ENCODE peak calls at places on chromosomes 6 and 20, in four cellular contexts. V is GM12878, R is K562, Q is HepG2. Y is an unnamed sample.

GRCh38 chr6:11225990-11226389 is 6.5 kb downstream of the NEDD9 start:
- DNase-seq in Q (peak), V (no peak), R (no peak), Y (no peak)

GRCh38 chr6:45608252-45608911 is 230.6 kb upstream of the SUPT3H start:
- DNase-seq in Q (no peak), R (no peak), V (no peak), Y (no peak)

GRCh38 chr6:15763364-15763763 is 100.5 kb upstream of the DTNBP1 start:
- DNase-seq in R (no peak), V (no peak), Q (no peak), Y (no peak)

GRCh38 chr6:126302191-126302590 is 37.7 kb upstream of the CENPW start:
- DNase-seq in Q (no peak), V (no peak), R (no peak), Y (peak)

GRCh38 chr20:53677447-53678314 is 84.0 kb upstream of the ZNF217 start:
- DNase-seq in R (peak), V (no peak), Q (peak), Y (peak)

GRCh38 chr6:7919871-7920270 is 9.3 kb upstream of the TXNDC5 start:
- DNase-seq in V (no peak), R (peak), Q (peak), Y (no peak)

GRCh38 chr6:87945966-87946365 is 101.7 kb upstream of the SPACA1 start:
- DNase-seq in Q (no peak), R (no peak), V (no peak), Y (no peak)

GRCh38 chr6:141510803-141511202 is 621.9 kb upstream of the GJE1 start:
- DNase-seq in R (no peak), V (no peak), Q (no peak), Y (no peak)

GRCh38 chr20:38520261-38520660 is 47.6 kb downstream of the RALGAPB start:
- DNase-seq in Q (no peak), V (no peak), R (no peak), Y (no peak)

GRCh38 chr6:29665942-29666825 is 9.3 kb downstream of the MOG start:
- DNase-seq in R (no peak), Q (no peak), V (no peak), Y (no peak)

GRCh38 chr6:21436625-21437024 is 156.9 kb upstream of the SOX4 start:
- DNase-seq in V (no peak), Q (no peak), R (no peak), Y (no peak)

GRCh38 chr20:5634894-5635293 is 115.3 kb upstream of the SHLD1 start:
- DNase-seq in V (no peak), Q (no peak), R (no peak), Y (no peak)

GRCh38 chr6:89828988-89829590 is 591 bp upstream of the CASP8AP2 start:
- DNase-seq in Q (no peak), V (no peak), R (no peak), Y (no peak)

GRCh38 chr6:130494745-130495144 is 128.9 kb downstream of the TMEM200A start:
- DNase-seq in Q (no peak), R (no peak), V (no peak), Y (no peak)

GRCh38 chr6:44704240-44705150 is 317.0 kb downstream of the CDC5L start:
- DNase-seq in R (no peak), V (peak), Q (no peak), Y (no peak)

GRCh38 chr6:4380881-4381281 is 245.5 kb upstream of the ECI2 start:
- DNase-seq in R (no peak), V (no peak), Q (no peak), Y (peak)

GRCh38 chr20:6851136-6851535 is 83.7 kb downstream of the BMP2 start:
- DNase-seq in Q (no peak), R (no peak), V (no peak), Y (no peak)

GRCh38 chr6:150485559-150486517 is 113.8 kb upstream of the PLEKHG1 start:
- DNase-seq in Q (no peak), V (no peak), R (no peak), Y (peak)

GRCh38 chr6:147022041-147022440 is 182.2 kb upstream of the STXBP5 start:
- DNase-seq in V (no peak), R (no peak), Q (no peak), Y (no peak)

GRCh38 chr6:17724341-17724740 is 17.6 kb upstream of the NUP153 start:
- DNase-seq in Q (no peak), R (no peak), V (no peak), Y (no peak)

GRCh38 chr20:1357921-1358671 is 29.2 kb upstream of the SDCBP2 start:
- DNase-seq in Q (no peak), V (no peak), R (no peak), Y (no peak)

GRCh38 chr6:111982681-111983080 is 71.2 kb upstream of the CCN6 start:
- DNase-seq in Q (no peak), R (no peak), V (no peak), Y (no peak)

GRCh38 chr20:57928181-57928967 is 218.6 kb upstream of the PMEPA1 start:
- DNase-seq in V (no peak), R (no peak), Q (no peak), Y (no peak)

GRCh38 chr20:61682114-61682997 is 383.3 kb downstream of the TAF4 start:
- DNase-seq in Q (no peak), R (no peak), V (no peak), Y (no peak)

GRCh38 chr6:136607932-136608772 is 57.9 kb upstream of the MAP7 start:
- DNase-seq in R (peak), V (peak), Q (peak), Y (peak)

GRCh38 chr6:150876598-150876997 is 11.1 kb downstream of the MTHFD1L start:
- DNase-seq in V (no peak), R (no peak), Q (no peak), Y (no peak)

GRCh38 chr6:170156448-170157375 is 134.2 kb downstream of the DLL1 start:
- DNase-seq in Q (no peak), V (no peak), R (no peak), Y (no peak)

GRCh38 chr6:92180090-92180489 is 1239.3 kb downstream of the EPHA7 start:
- DNase-seq in V (no peak), R (no peak), Q (no peak), Y (no peak)

GRCh38 chr6:28258877-28259777 is at the start of gene NKAPL:
- DNase-seq in R (no peak), V (no peak), Q (no peak), Y (peak)
- H2AFZ ChIP-seq in R (peak), V (peak), Q (no peak), Y (peak)

DNA sequence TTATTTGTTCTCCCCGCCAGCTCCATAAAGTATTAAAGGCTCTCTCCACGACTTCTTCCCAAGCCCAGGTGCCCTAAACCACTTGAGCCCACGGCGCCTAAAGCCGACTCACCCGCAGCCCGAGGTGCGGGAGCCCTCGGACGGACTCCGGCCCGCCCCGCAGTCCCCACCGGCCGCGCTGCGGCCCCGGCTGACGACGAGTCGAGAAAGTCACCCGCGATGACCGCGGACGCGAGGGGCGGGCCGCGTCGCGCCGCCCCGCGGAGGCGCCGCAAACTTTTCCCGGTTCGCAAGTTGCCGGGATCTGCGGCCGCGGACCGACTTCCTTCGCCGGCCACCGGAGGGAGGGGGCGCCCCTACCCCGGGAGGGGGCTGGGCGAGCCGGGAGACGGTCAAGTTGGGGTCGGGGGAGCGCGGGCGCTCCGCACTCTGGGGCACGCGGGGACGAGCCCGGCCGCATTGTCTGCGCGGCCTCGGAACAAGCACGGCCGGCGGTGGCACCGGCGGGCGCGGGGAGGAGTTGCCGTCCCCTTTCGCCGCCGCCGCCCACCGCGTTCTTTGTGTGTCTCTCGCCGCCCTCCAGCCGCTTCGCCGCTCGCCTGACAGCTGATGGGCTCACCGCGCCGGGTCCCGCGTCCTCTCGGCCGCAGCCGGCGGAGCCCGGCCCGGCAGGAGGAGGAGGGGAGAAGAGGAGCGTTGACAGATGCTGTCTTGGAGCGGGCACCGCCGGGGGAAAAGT is 131.5 kb downstream of the OGFRL1 start:
- DNase-seq in Q (no peak), V (no peak), R (no peak), Y (peak)
- TF ChIP-seq POLR2A in Q (no peak), V (no peak), R (no peak), Y (no peak)

GRCh38 chr6:54910326-54910952 is 63.9 kb downstream of the FAM83B start:
- DNase-seq in Q (no peak), V (no peak), R (no peak), Y (no peak)
- H2AFZ ChIP-seq in Q (peak), V (no peak), R (no peak), Y (no peak)

DNA sequence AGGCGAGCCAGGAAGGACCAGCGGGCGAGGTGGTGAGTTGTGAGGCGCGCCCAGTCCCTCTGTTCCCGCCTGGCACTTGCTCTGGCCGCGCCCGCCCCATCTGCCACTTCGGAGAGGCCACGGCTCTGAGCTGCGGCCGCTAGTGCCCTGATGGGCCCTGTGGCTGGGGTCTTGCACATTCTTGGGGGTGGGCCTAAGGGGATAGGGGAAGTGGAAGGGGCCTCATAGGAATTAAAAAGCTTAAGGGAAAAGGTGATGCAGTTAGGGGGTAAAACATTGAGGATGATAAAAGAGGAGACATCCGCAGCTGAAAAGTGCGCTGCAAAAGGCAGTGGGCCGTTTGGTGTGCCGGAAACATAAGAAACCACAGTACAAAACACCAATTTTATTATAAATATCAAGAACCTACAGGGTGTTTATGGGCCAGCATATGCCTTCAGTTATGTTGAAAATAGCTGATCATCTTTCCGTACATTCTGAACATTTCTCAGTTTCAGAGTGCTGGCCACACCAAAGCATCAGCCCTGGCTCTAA is 1.1 kb upstream of the PSMB8 start:
- DNase-seq in Q (no peak), R (no peak), V (no peak), Y (no peak)
- TF ChIP-seq POLR2A in Q (no peak), R (no peak), V (peak), Y (no peak)

DNA sequence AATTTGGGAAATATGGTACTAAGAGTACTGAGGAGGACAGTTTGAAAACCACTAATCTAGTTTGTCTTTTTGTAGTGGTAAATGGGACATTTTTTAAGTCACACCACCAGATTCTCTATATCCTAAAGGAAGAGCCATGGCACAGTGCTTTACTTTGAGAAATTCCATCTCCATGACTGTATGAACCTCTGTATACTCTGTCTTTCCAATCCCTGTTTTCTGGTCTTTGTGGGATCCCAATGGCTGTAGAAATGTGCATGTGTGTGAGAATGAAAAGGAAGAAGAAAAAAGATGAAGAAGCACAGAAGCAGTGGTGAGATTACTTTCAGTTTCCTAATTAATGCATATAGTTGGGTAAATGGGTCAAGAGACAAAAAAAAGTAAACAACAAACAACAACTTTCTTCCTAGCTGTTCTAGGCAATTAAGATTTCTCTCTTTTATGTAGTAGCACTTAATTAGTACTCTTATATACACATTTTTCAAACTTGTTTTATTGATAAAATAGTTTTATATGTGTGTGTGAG is 141.2 kb upstream of the HCRTR2 start:
- DNase-seq in R (no peak), V (no peak), Q (no peak), Y (no peak)
- H2AFZ ChIP-seq in R (no peak), V (no peak), Q (no peak), Y (no peak)

GRCh38 chr20:63627129-63627699 is 313 bp upstream of the GMEB2 start:
- DNase-seq in R (peak), Q (peak), V (peak), Y (peak)

GRCh38 chr20:63626424-63627128 is at the start of gene GMEB2:
- DNase-seq in Q (peak), V (no peak), R (peak), Y (no peak)

GRCh38 chr20:63627700-63628245 is 872 bp upstream of the GMEB2 start:
- DNase-seq in Q (no peak), R (no peak), V (no peak), Y (no peak)

GRCh38 chr20:63625771-63626423 is 1.0 kb downstream of the GMEB2 start:
- DNase-seq in R (peak), Q (peak), V (no peak), Y (no peak)

GRCh38 chr20:63628246-63628975 is 1.5 kb upstream of the GMEB2 start:
- DNase-seq in V (peak), Q (peak), R (peak), Y (peak)
- TF ChIP-seq POLR2A in V (peak), Q (peak), R (peak), Y (no peak)

GRCh38 chr6:39700362-39700761 is 24.8 kb downstream of the KIF6 start:
- DNase-seq in Q (no peak), R (no peak), V (no peak), Y (no peak)

GRCh38 chr6:39696986-39697788 is 28.0 kb downstream of the KIF6 start:
- DNase-seq in V (peak), R (no peak), Q (no peak), Y (no peak)

GRCh38 chr6:39706819-39707218 is 18.4 kb downstream of the KIF6 start:
- DNase-seq in V (no peak), Q (no peak), R (no peak), Y (no peak)

GRCh38 chr6:39698789-39699188 is 26.4 kb downstream of the KIF6 start:
- DNase-seq in Q (no peak), R (no peak), V (no peak), Y (no peak)

GRCh38 chr6:39702265-39702664 is 22.9 kb downstream of the KIF6 start:
- DNase-seq in R (no peak), Q (no peak), V (no peak), Y (no peak)
- H2AFZ ChIP-seq in R (no peak), Q (no peak), V (no peak), Y (no peak)

Y was measured in endothelial cell of umbilical vein.